ENCODE peak calls at places on chromosomes 2 and 18, in five cellular contexts. W is NAMALWA, A is uterus, H is cardiac muscle cell, B is B cell. O is an unnamed sample.
A peak's percentile ranks its signal among the peaks of the same experiment; 100 is the strongest.

GRCh38 chr2:120262761-120263428 is 10.2 kb downstream of the RALB start:
- DNase-seq in W (no peak), A (no peak), H (no peak), B (no peak), O (no peak)

GRCh38 chr2:21800356-21800755 is 676.6 kb downstream of the TDRD15 start:
- DNase-seq in W (no peak), A (no peak), H (no peak), B (no peak), O (no peak)

GRCh38 chr2:44324971-44325426 is 36.3 kb downstream of the PREPL start:
- DNase-seq in W (no peak), A (no peak), H (peak; percentile 9), B (no peak), O (no peak)

GRCh38 chr18:48195782-48196181 is 213.4 kb downstream of the ZBTB7C start:
- DNase-seq in W (no peak), A (no peak), H (no peak), B (no peak), O (no peak)

GRCh38 chr2:18993756-18994155 is 364.7 kb downstream of the OSR1 start:
- DNase-seq in W (no peak), A (no peak), H (no peak), B (no peak), O (no peak)

GRCh38 chr2:23412556-23413155 is 27.7 kb downstream of the KLHL29 start:
- DNase-seq in W (no peak), A (no peak), H (no peak), B (no peak), O (peak; percentile 70)

GRCh38 chr2:146984014-146984413 is 860.8 kb upstream of the ACVR2A start:
- DNase-seq in W (no peak), A (no peak), H (no peak), B (no peak), O (no peak)

GRCh38 chr2:50769416-50769815 is 262.5 kb downstream of the NRXN1 start:
- DNase-seq in W (no peak), A (no peak), H (no peak), B (no peak), O (no peak)

GRCh38 chr18:55731594-55732042 is 143.6 kb upstream of the TCF4 start:
- DNase-seq in W (no peak), A (no peak), H (no peak), B (no peak), O (peak; percentile 17)

GRCh38 chr2:42095923-42096408 is 48.1 kb downstream of the PKDCC start:
- DNase-seq in W (peak; percentile 78), A (peak; percentile 61), H (peak; percentile 83), B (no peak), O (peak; percentile 68)

GRCh38 chr2:19201911-19202310 is 156.5 kb downstream of the OSR1 start:
- DNase-seq in W (no peak), A (no peak), H (no peak), B (no peak), O (no peak)

GRCh38 chr2:239097428-239097696 is 249.5 kb downstream of the TWIST2 start:
- DNase-seq in W (no peak), A (no peak), H (no peak), B (no peak), O (no peak)

GRCh38 chr2:5437375-5437774 is 254.8 kb upstream of the SOX11 start:
- DNase-seq in W (no peak), A (no peak), H (no peak), B (no peak), O (no peak)

GRCh38 chr18:24369420-24369819 is 28.2 kb downstream of the OSBPL1A start:
- DNase-seq in W (no peak), A (no peak), H (no peak), B (no peak), O (no peak)

GRCh38 chr2:215839816-215840215 is 173.5 kb downstream of the MREG start:
- DNase-seq in W (no peak), A (no peak), H (no peak), B (no peak), O (no peak)

GRCh38 chr18:5503740-5504139 is 40.1 kb downstream of the EPB41L3 start:
- DNase-seq in W (no peak), A (no peak), H (no peak), B (no peak), O (no peak)

GRCh38 chr2:21118302-21118920 is 5.4 kb upstream of the TDRD15 start:
- DNase-seq in W (peak; percentile 51), A (no peak), H (peak; percentile 13), B (no peak), O (peak; percentile 32)

GRCh38 chr2:163347982-163348842 is 387.6 kb downstream of the FIGN start:
- DNase-seq in W (no peak), A (peak; percentile 74), H (peak; percentile 90), B (no peak), O (peak; percentile 82)

GRCh38 chr2:98484121-98484557 is 39.5 kb downstream of the INPP4A start:
- DNase-seq in W (no peak), A (no peak), H (no peak), B (no peak), O (no peak)

GRCh38 chr2:72759755-72760154 is 66.1 kb downstream of the EXOC6B start:
- DNase-seq in W (no peak), A (no peak), H (no peak), B (no peak), O (no peak)

GRCh38 chr18:67367540-67367939 is 149.0 kb downstream of the DSEL start:
- DNase-seq in W (no peak), A (no peak), H (no peak), B (no peak), O (no peak)

GRCh38 chr2:239443666-239444567 is 43.1 kb upstream of the HDAC4 start:
- DNase-seq in W (no peak), A (no peak), H (no peak), B (no peak), O (peak; percentile 23)

GRCh38 chr2:7077660-7078278 is 160.6 kb downstream of the RNF144A start:
- DNase-seq in W (no peak), A (no peak), H (no peak), B (no peak), O (no peak)

O was measured in Daoy.